ENCODE peak calls at places on chromosomes 5 and 9, in nine cellular contexts. X, Z, L, R, J, A, Y, O and S are unnamed samples.

GRCh38 chr5:1508679-1509290 is 15.0 kb downstream of the LPCAT1 start:
- DNase-seq in X (no peak), Z (no peak), L (no peak), R (no peak), J (no peak), A (no peak), Y (no peak), O (no peak), S (no peak)

GRCh38 chr5:139019880-139020279 is 144.7 kb upstream of the LRRTM2 start:
- DNase-seq in X (no peak), Z (peak), L (peak), R (no peak), J (no peak), A (no peak), Y (no peak), O (peak), S (no peak)

GRCh38 chr9:78552802-78553201 is 255.9 kb downstream of the PSAT1 start:
- DNase-seq in X (no peak), Z (no peak), L (no peak), R (no peak), J (no peak), A (peak), Y (peak), O (no peak), S (no peak)

GRCh38 chr5:126481243-126481642 is 58.0 kb downstream of the GRAMD2B start:
- DNase-seq in X (no peak), Z (no peak), L (no peak), R (no peak), J (no peak), A (peak), Y (peak), O (no peak), S (no peak)

GRCh38 chr5:133992429-133993151 is 12.2 kb downstream of the VDAC1 start:
- DNase-seq in X (no peak), Z (no peak), L (no peak), R (no peak), J (no peak), A (no peak), Y (no peak), O (no peak), S (no peak)

GRCh38 chr5:5492087-5492933 is 69.8 kb downstream of the ICE1 start:
- DNase-seq in X (peak), Z (peak), L (peak), R (peak), J (peak), A (peak), Y (peak), O (peak), S (no peak)

GRCh38 chr5:140627972-140628371 is 5.0 kb downstream of the CD14 start:
- DNase-seq in X (no peak), Z (no peak), L (no peak), R (no peak), J (no peak), A (no peak), Y (no peak), O (no peak), S (no peak)

GRCh38 chr9:137130176-137130755 is 8.7 kb upstream of the GRIN1 start:
- DNase-seq in X (peak), Z (no peak), L (peak), R (no peak), J (no peak), A (no peak), Y (no peak), O (no peak), S (no peak)

GRCh38 chr5:57791875-57792274 is 309.3 kb upstream of the ACTBL2 start:
- DNase-seq in X (no peak), Z (no peak), L (no peak), R (no peak), J (no peak), A (no peak), Y (no peak), O (no peak), S (no peak)

GRCh38 chr9:20144255-20144654 is 355.4 kb upstream of the SLC24A2 start:
- DNase-seq in X (no peak), Z (peak), L (peak), R (no peak), J (no peak), A (peak), Y (peak), O (no peak), S (no peak)

GRCh38 chr9:134340475-134341186 is 14.4 kb downstream of the RXRA start:
- DNase-seq in X (no peak), Z (no peak), L (no peak), R (no peak), J (no peak), A (no peak), Y (no peak), O (no peak), S (no peak)

GRCh38 chr5:75668348-75668895 is 48.8 kb downstream of the POC5 start:
- DNase-seq in X (no peak), Z (no peak), L (no peak), R (no peak), J (no peak), A (peak), Y (no peak), O (peak), S (no peak)

GRCh38 chr5:178130576-178131445 is at the start of gene RMND5B:
- DNase-seq in X (peak), Z (peak), L (peak), R (peak), J (peak), A (peak), Y (peak), O (peak), S (no peak)

GRCh38 chr5:53607896-53608295 is 47.5 kb downstream of the NDUFS4 start:
- DNase-seq in X (no peak), Z (peak), L (peak), R (no peak), J (no peak), A (peak), Y (peak), O (peak), S (no peak)

GRCh38 chr5:6302684-6303083 is 75.7 kb downstream of the MED10 start:
- DNase-seq in X (no peak), Z (no peak), L (no peak), R (no peak), J (no peak), A (no peak), Y (no peak), O (no peak), S (no peak)

GRCh38 chr9:128286435-128286834 is 10.4 kb downstream of the SWI5 start:
- DNase-seq in X (no peak), Z (no peak), L (peak), R (no peak), J (no peak), A (peak), Y (peak), O (peak), S (no peak)

GRCh38 chr9:21110708-21111576 is 30.7 kb downstream of the IFNW1 start:
- DNase-seq in X (peak), Z (peak), L (peak), R (peak), J (peak), A (peak), Y (peak), O (peak), S (no peak)

GRCh38 chr5:149419532-149420485 is 40.7 kb upstream of the IL17B start:
- DNase-seq in X (no peak), Z (no peak), L (peak), R (no peak), J (no peak), A (no peak), Y (no peak), O (no peak), S (no peak)

GRCh38 chr5:9447691-9448090 is 98.2 kb downstream of the SEMA5A start:
- DNase-seq in X (no peak), Z (no peak), L (no peak), R (no peak), J (no peak), A (no peak), Y (no peak), O (no peak), S (no peak)

GRCh38 chr5:149685494-149685893 is 44.6 kb upstream of the PPARGC1B start:
- DNase-seq in X (no peak), Z (no peak), L (no peak), R (no peak), J (no peak), A (no peak), Y (no peak), O (no peak), S (no peak)

GRCh38 chr5:124289641-124290201 is 456.7 kb downstream of the ZNF608 start:
- DNase-seq in X (no peak), Z (no peak), L (no peak), R (no peak), J (no peak), A (no peak), Y (no peak), O (no peak), S (no peak)

GRCh38 chr5:142699105-142699720 is 13.3 kb upstream of the FGF1 start:
- DNase-seq in X (peak), Z (peak), L (peak), R (peak), J (peak), A (peak), Y (peak), O (peak), S (peak)

GRCh38 chr5:56471707-56472106 is 238.6 kb upstream of the ANKRD55 start:
- DNase-seq in X (no peak), Z (no peak), L (no peak), R (no peak), J (no peak), A (no peak), Y (no peak), O (no peak), S (no peak)

GRCh38 chr5:80037366-80037765 is 2.2 kb downstream of the THBS4 start:
- DNase-seq in X (no peak), Z (no peak), L (no peak), R (no peak), J (no peak), A (no peak), Y (no peak), O (no peak), S (no peak)

GRCh38 chr5:83345423-83345822 is 126.1 kb upstream of the VCAN start:
- DNase-seq in X (no peak), Z (no peak), L (no peak), R (no peak), J (no peak), A (no peak), Y (no peak), O (no peak), S (no peak)

GRCh38 chr5:116451905-116452450 is 122.6 kb downstream of the SEMA6A start:
- DNase-seq in X (no peak), Z (no peak), L (no peak), R (no peak), J (no peak), A (peak), Y (peak), O (no peak), S (no peak)

GRCh38 chr9:114799441-114799840 is 6.4 kb downstream of the TNFSF15 start:
- DNase-seq in X (no peak), Z (no peak), L (no peak), R (no peak), J (no peak), A (no peak), Y (no peak), O (no peak), S (no peak)

GRCh38 chr5:131386779-131387178 is 122.9 kb downstream of the CDC42SE2 start:
- DNase-seq in X (no peak), Z (no peak), L (peak), R (no peak), J (no peak), A (peak), Y (peak), O (no peak), S (no peak)

GRCh38 chr5:149584106-149584505 is 2.8 kb downstream of the ARHGEF37 start:
- DNase-seq in X (no peak), Z (no peak), L (no peak), R (no peak), J (no peak), A (no peak), Y (no peak), O (no peak), S (peak)

GRCh38 chr9:16396389-16396788 is 474.1 kb downstream of the BNC2 start:
- DNase-seq in X (no peak), Z (peak), L (peak), R (no peak), J (no peak), A (peak), Y (peak), O (peak), S (no peak)

GRCh38 chr9:70053864-70054263 is 10.2 kb downstream of the MAMDC2 start:
- DNase-seq in X (peak), Z (no peak), L (no peak), R (peak), J (no peak), A (no peak), Y (no peak), O (no peak), S (peak)

GRCh38 chr9:77981907-77982306 is 49.7 kb downstream of the GNAQ start:
- DNase-seq in X (no peak), Z (no peak), L (no peak), R (no peak), J (no peak), A (no peak), Y (no peak), O (no peak), S (no peak)

GRCh38 chr5:39570418-39571027 is 145.7 kb upstream of the DAB2 start:
- DNase-seq in X (peak), Z (peak), L (peak), R (peak), J (peak), A (peak), Y (peak), O (peak), S (no peak)

GRCh38 chr5:85814596-85814995 is 803.1 kb upstream of the COX7C start:
- DNase-seq in X (no peak), Z (no peak), L (no peak), R (no peak), J (no peak), A (no peak), Y (no peak), O (no peak), S (no peak)

GRCh38 chr5:178467261-178468195 is 122.7 kb downstream of the COL23A1 start:
- DNase-seq in X (no peak), Z (peak), L (peak), R (peak), J (peak), A (no peak), Y (no peak), O (no peak), S (peak)

GRCh38 chr5:42636425-42636824 is 120.2 kb upstream of the CCDC152 start:
- DNase-seq in X (no peak), Z (no peak), L (peak), R (no peak), J (no peak), A (no peak), Y (no peak), O (peak), S (no peak)
- TF ChIP-seq CTCF in X (peak), Z (peak), L (peak), R (no peak), J (peak), A (peak), Y (no peak), O (peak), S (peak)

GRCh38 chr9:88922091-88922490 is 69.2 kb upstream of the S1PR3 start:
- DNase-seq in X (no peak), Z (no peak), L (no peak), R (no peak), J (no peak), A (no peak), Y (no peak), O (no peak), S (no peak)

GRCh38 chr9:88917375-88917774 is 73.9 kb upstream of the S1PR3 start:
- DNase-seq in X (no peak), Z (no peak), L (no peak), R (no peak), J (no peak), A (no peak), Y (no peak), O (no peak), S (no peak)

GRCh38 chr9:88923653-88924284 is 67.5 kb upstream of the S1PR3 start:
- DNase-seq in X (no peak), Z (no peak), L (no peak), R (no peak), J (no peak), A (no peak), Y (no peak), O (no peak), S (no peak)

GRCh38 chr9:88916875-88917274 is 74.4 kb upstream of the S1PR3 start:
- DNase-seq in X (no peak), Z (no peak), L (no peak), R (no peak), J (no peak), A (no peak), Y (no peak), O (no peak), S (no peak)

GRCh38 chr9:88920645-88921044 is 70.6 kb upstream of the S1PR3 start:
- DNase-seq in X (no peak), Z (no peak), L (no peak), R (no peak), J (no peak), A (no peak), Y (no peak), O (no peak), S (no peak)
- TF ChIP-seq CTCF in X (no peak), Z (no peak), L (no peak), R (no peak), J (no peak), A (no peak), Y (no peak), O (no peak), S (no peak)

GRCh38 chr9:38017149-38017884 is 51.7 kb downstream of the SHB start:
- DNase-seq in X (peak), Z (peak), L (peak), R (no peak), J (no peak), A (peak), Y (peak), O (peak), S (peak)
- TF ChIP-seq CTCF in X (no peak), Z (peak), L (no peak), R (no peak), J (no peak), A (no peak), Y (no peak), O (no peak), S (peak)

GRCh38 chr5:179620703-179621350 is 2.6 kb downstream of the HNRNPH1 start:
- DNase-seq in X (no peak), Z (no peak), L (no peak), R (no peak), J (no peak), A (peak), Y (peak), O (peak), S (no peak)

GRCh38 chr5:179621551-179621971 is 1.9 kb downstream of the HNRNPH1 start:
- DNase-seq in X (no peak), Z (no peak), L (no peak), R (no peak), J (no peak), A (no peak), Y (no peak), O (peak), S (no peak)

GRCh38 chr5:179623001-179623905 is at the start of gene HNRNPH1:
- DNase-seq in X (peak), Z (peak), L (peak), R (peak), J (peak), A (peak), Y (peak), O (peak), S (peak)

GRCh38 chr5:179624841-179625271 is 1.4 kb upstream of the HNRNPH1 start:
- DNase-seq in X (no peak), Z (no peak), L (no peak), R (no peak), J (no peak), A (no peak), Y (no peak), O (no peak), S (no peak)

GRCh38 chr5:179623906-179624741 is 653 bp upstream of the HNRNPH1 start:
- DNase-seq in X (peak), Z (peak), L (peak), R (peak), J (no peak), A (peak), Y (peak), O (peak), S (no peak)
- TF ChIP-seq CTCF in X (peak), Z (peak), L (no peak), R (no peak), J (no peak), A (no peak), Y (no peak), O (peak), S (no peak)

GRCh38 chr5:172736524-172737135 is 34.4 kb downstream of the DUSP1 start:
- DNase-seq in X (no peak), Z (no peak), L (no peak), R (no peak), J (no peak), A (no peak), Y (no peak), O (no peak), S (no peak)
- TF ChIP-seq CTCF in X (no peak), Z (peak), L (no peak), R (no peak), J (no peak), A (peak), Y (peak), O (no peak), S (no peak)

DNA sequence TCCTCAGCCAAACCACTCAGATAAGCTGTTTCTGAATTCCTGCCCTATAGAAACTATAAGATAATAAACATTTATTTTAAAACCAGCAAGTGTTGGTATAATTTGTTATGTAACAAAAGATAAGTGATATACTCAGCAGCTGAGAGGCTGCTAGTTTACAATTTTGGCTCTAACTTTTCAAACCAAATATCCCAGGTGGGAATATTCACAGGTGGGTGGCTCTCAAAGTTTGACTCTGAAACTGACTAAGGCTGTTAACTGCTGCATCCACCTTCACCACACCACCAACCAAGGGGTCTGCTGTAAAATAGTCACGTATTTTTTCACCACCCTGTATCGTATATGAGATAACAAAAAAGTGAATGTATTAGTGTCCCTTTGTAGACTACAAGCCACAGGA is 9.7 kb upstream of the ZNF366 start:
- DNase-seq in X (no peak), Z (no peak), L (no peak), R (no peak), J (no peak), A (no peak), Y (no peak), O (no peak), S (no peak)
- TF ChIP-seq CTCF in X (no peak), Z (no peak), L (no peak), R (no peak), J (no peak), A (no peak), Y (no peak), O (no peak), S (no peak)